ENCODE peak calls at places on chromosomes 12 and 14, in seven cellular contexts. Y, M, X, H, B, C and V are unnamed samples.

GRCh38 chr14:61813101-61813596 is 50.9 kb downstream of the SNAPC1 start:
- DNase-seq in Y (peak; percentile 41), M (no peak), X (no peak), H (no peak), B (no peak), C (peak; percentile 53), V (peak; percentile 67)

GRCh38 chr12:49442915-49443314 is 75.7 kb downstream of the SPATS2 start:
- DNase-seq in Y (no peak), M (no peak), X (no peak), H (no peak), B (no peak), C (no peak), V (no peak)

GRCh38 chr12:118706437-118706836 is 274.9 kb upstream of the SRRM4 start:
- DNase-seq in Y (no peak), M (no peak), X (no peak), H (no peak), B (no peak), C (no peak), V (no peak)

GRCh38 chr14:50082308-50082742 is 34.0 kb downstream of the VCPKMT start:
- DNase-seq in Y (no peak), M (no peak), X (no peak), H (no peak), B (no peak), C (no peak), V (no peak)

GRCh38 chr12:46825526-46826414 is at the start of gene SLC38A4:
- DNase-seq in Y (no peak), M (peak; percentile 20), X (peak; percentile 66), H (peak; percentile 49), B (peak; percentile 11), C (peak; percentile 17), V (no peak)

GRCh38 chr12:5442251-5443006 is 10.5 kb downstream of the NTF3 start:
- DNase-seq in Y (peak; percentile 83), M (peak; percentile 20), X (peak; percentile 68), H (no peak), B (peak; percentile 39), C (peak; percentile 81), V (peak; percentile 61)

GRCh38 chr12:56084958-56085543 is 5.1 kb downstream of the ERBB3 start:
- DNase-seq in Y (peak; percentile 19), M (no peak), X (peak; percentile 33), H (no peak), B (no peak), C (peak; percentile 57), V (no peak)

GRCh38 chr12:34390846-34391700 is 368.8 kb downstream of the ALG10 start:
- DNase-seq in Y (no peak), M (no peak), X (no peak), H (peak; percentile 14), B (no peak), C (no peak), V (no peak)

GRCh38 chr14:58708004-58708403 is 70.2 kb downstream of the DACT1 start:
- DNase-seq in Y (no peak), M (no peak), X (no peak), H (no peak), B (no peak), C (no peak), V (no peak)

GRCh38 chr12:91178801-91179200 is 3.8 kb downstream of the DCN start:
- DNase-seq in Y (no peak), M (no peak), X (no peak), H (no peak), B (no peak), C (no peak), V (no peak)